ENCODE peak calls at places on chromosomes 3 and 15, in nine cellular contexts. V is Karpas-422; Z is NCI-H1092 treated with DMSO at 0.1 percent for 48 hours; G is adipocyte; I is CD4-positive, alpha-beta memory T cell; X is stimulated activated CD4-positive, alpha-beta T cell treated with anti-CD3 and anti-CD28 coated beads, TNF-alpha, amount 100 ng/mL, for 24 hours; R is T-helper 22 cell; U is amniotic stem cell; M is foreskin melanocyte. F is an unnamed sample.

GRCh38 chr3:20406621-20407020 is 220.6 kb upstream of the SGO1 start:
- DNase-seq in V (no peak), Z (no peak), G (peak), I (no peak), X (no peak), R (no peak), U (no peak), M (no peak), F (no peak)

GRCh38 chr3:64207289-64208086 is 17.8 kb downstream of the PRICKLE2 start:
- DNase-seq in V (no peak), Z (no peak), G (peak), I (no peak), X (no peak), R (no peak), U (no peak), M (no peak), F (no peak)

GRCh38 chr15:39181901-39182300 is 399.0 kb upstream of the THBS1 start:
- DNase-seq in V (no peak), Z (no peak), G (peak), I (no peak), X (no peak), R (no peak), U (peak), M (no peak), F (no peak)

GRCh38 chr15:28913171-28913765 is 27.5 kb downstream of the APBA2 start:
- DNase-seq in V (no peak), Z (no peak), G (no peak), I (no peak), X (no peak), R (no peak), U (no peak), M (no peak), F (no peak)

GRCh38 chr3:175335229-175335628 is 476.1 kb downstream of the NAALADL2 start:
- DNase-seq in V (no peak), Z (no peak), G (peak), I (no peak), X (no peak), R (no peak), U (no peak), M (no peak), F (no peak)

GRCh38 chr3:32371466-32372212 is 20.0 kb upstream of the CMTM7 start:
- DNase-seq in V (no peak), Z (no peak), G (no peak), I (peak), X (no peak), R (no peak), U (no peak), M (no peak), F (no peak)

GRCh38 chr15:64009798-64010241 is 36.5 kb downstream of the DAPK2 start:
- DNase-seq in V (peak), Z (no peak), G (no peak), I (peak), X (peak), R (peak), U (no peak), M (no peak), F (no peak)

GRCh38 chr15:98311566-98312188 is 336.7 kb upstream of the IGF1R start:
- DNase-seq in V (peak), Z (peak), G (peak), I (peak), X (peak), R (no peak), U (peak), M (peak), F (peak)

GRCh38 chr3:187183210-187183862 is 13.9 kb upstream of the RTP1 start:
- DNase-seq in V (peak), Z (no peak), G (peak), I (no peak), X (no peak), R (no peak), U (no peak), M (no peak), F (no peak)

F was measured in GM18507.